ENCODE peak calls at places on chromosomes 3 and 15, in four cellular contexts. One of them, this sample, is unnamed.

GRCh38 chr15:67839358-67839928 is 402 bp downstream of the RNU6-1 start:
- DNase-seq in CD8-positive, alpha-beta T cell: peak; percentile 71
- DNase-seq in NCI-H82: peak; percentile 75
- DNase-seq in activated naive CD8-positive, alpha-beta T cell treated with anti-CD3 and anti-CD28 coated beads, Interleukin-2, amount 50 U/mL, for 24 hours: no peak
- DNase-seq in this sample: peak; percentile 72

GRCh38 chr15:33860749-33861148 is 107.5 kb upstream of the CHRM5 start:
- DNase-seq in NCI-H82: no peak
- DNase-seq in activated naive CD8-positive, alpha-beta T cell treated with anti-CD3 and anti-CD28 coated beads, Interleukin-2, amount 50 U/mL, for 24 hours: no peak
- DNase-seq in CD8-positive, alpha-beta T cell: no peak
- DNase-seq in this sample: no peak

GRCh38 chr3:70180664-70181063 is 131.8 kb downstream of the MDFIC2 start:
- DNase-seq in NCI-H82: no peak
- DNase-seq in activated naive CD8-positive, alpha-beta T cell treated with anti-CD3 and anti-CD28 coated beads, Interleukin-2, amount 50 U/mL, for 24 hours: no peak
- DNase-seq in CD8-positive, alpha-beta T cell: no peak
- DNase-seq in this sample: no peak

GRCh38 chr3:22901684-22902083 is 301.4 kb upstream of the UBE2E2 start:
- DNase-seq in NCI-H82: no peak
- DNase-seq in activated naive CD8-positive, alpha-beta T cell treated with anti-CD3 and anti-CD28 coated beads, Interleukin-2, amount 50 U/mL, for 24 hours: no peak
- DNase-seq in CD8-positive, alpha-beta T cell: no peak
- DNase-seq in this sample: no peak

GRCh38 chr3:86951343-86951742 is 39.6 kb downstream of the VGLL3 start:
- DNase-seq in CD8-positive, alpha-beta T cell: no peak
- DNase-seq in NCI-H82: no peak
- DNase-seq in activated naive CD8-positive, alpha-beta T cell treated with anti-CD3 and anti-CD28 coated beads, Interleukin-2, amount 50 U/mL, for 24 hours: no peak
- DNase-seq in this sample: peak; percentile 3

GRCh38 chr3:156171517-156172267 is 51.3 kb downstream of the KCNAB1 start:
- DNase-seq in activated naive CD8-positive, alpha-beta T cell treated with anti-CD3 and anti-CD28 coated beads, Interleukin-2, amount 50 U/mL, for 24 hours: no peak
- DNase-seq in CD8-positive, alpha-beta T cell: no peak
- DNase-seq in NCI-H82: peak; percentile 11
- DNase-seq in this sample: peak; percentile 37

GRCh38 chr3:27224197-27224596 is 145.0 kb downstream of the NEK10 start:
- DNase-seq in CD8-positive, alpha-beta T cell: no peak
- DNase-seq in NCI-H82: no peak
- DNase-seq in activated naive CD8-positive, alpha-beta T cell treated with anti-CD3 and anti-CD28 coated beads, Interleukin-2, amount 50 U/mL, for 24 hours: no peak
- DNase-seq in this sample: no peak

GRCh38 chr3:29757054-29757777 is 476.3 kb downstream of the RBMS3 start:
- DNase-seq in CD8-positive, alpha-beta T cell: no peak
- DNase-seq in NCI-H82: no peak
- DNase-seq in activated naive CD8-positive, alpha-beta T cell treated with anti-CD3 and anti-CD28 coated beads, Interleukin-2, amount 50 U/mL, for 24 hours: no peak
- DNase-seq in this sample: peak; percentile 59

GRCh38 chr3:101091489-101091888 is 98.3 kb upstream of the ABI3BP start:
- DNase-seq in NCI-H82: peak; percentile 40
- DNase-seq in activated naive CD8-positive, alpha-beta T cell treated with anti-CD3 and anti-CD28 coated beads, Interleukin-2, amount 50 U/mL, for 24 hours: no peak
- DNase-seq in CD8-positive, alpha-beta T cell: no peak
- DNase-seq in this sample: no peak

GRCh38 chr3:142445816-142446254 is 2.0 kb downstream of the XRN1 start:
- DNase-seq in activated naive CD8-positive, alpha-beta T cell treated with anti-CD3 and anti-CD28 coated beads, Interleukin-2, amount 50 U/mL, for 24 hours: peak; percentile 16
- DNase-seq in CD8-positive, alpha-beta T cell: no peak
- DNase-seq in NCI-H82: no peak
- DNase-seq in this sample: no peak

GRCh38 chr15:61715082-61715481 is 345.2 kb downstream of the VPS13C start:
- DNase-seq in CD8-positive, alpha-beta T cell: no peak
- DNase-seq in NCI-H82: peak; percentile 18
- DNase-seq in activated naive CD8-positive, alpha-beta T cell treated with anti-CD3 and anti-CD28 coated beads, Interleukin-2, amount 50 U/mL, for 24 hours: no peak
- DNase-seq in this sample: peak; percentile 4

GRCh38 chr3:111730143-111730542 is 128.9 kb upstream of the PHLDB2 start:
- DNase-seq in activated naive CD8-positive, alpha-beta T cell treated with anti-CD3 and anti-CD28 coated beads, Interleukin-2, amount 50 U/mL, for 24 hours: no peak
- DNase-seq in NCI-H82: no peak
- DNase-seq in CD8-positive, alpha-beta T cell: no peak
- DNase-seq in this sample: no peak

GRCh38 chr3:129593595-129594339 is 12.7 kb downstream of the PLXND1 start:
- DNase-seq in activated naive CD8-positive, alpha-beta T cell treated with anti-CD3 and anti-CD28 coated beads, Interleukin-2, amount 50 U/mL, for 24 hours: peak; percentile 74
- DNase-seq in NCI-H82: peak; percentile 52
- DNase-seq in CD8-positive, alpha-beta T cell: peak; percentile 83
- DNase-seq in this sample: peak; percentile 96

GRCh38 chr3:121592856-121593702 is at the start of gene FBXO40:
- DNase-seq in CD8-positive, alpha-beta T cell: no peak
- DNase-seq in NCI-H82: peak; percentile 88
- DNase-seq in activated naive CD8-positive, alpha-beta T cell treated with anti-CD3 and anti-CD28 coated beads, Interleukin-2, amount 50 U/mL, for 24 hours: no peak
- DNase-seq in this sample: peak; percentile 65

GRCh38 chr15:36371509-36371908 is 207.9 kb upstream of the CDIN1 start:
- DNase-seq in activated naive CD8-positive, alpha-beta T cell treated with anti-CD3 and anti-CD28 coated beads, Interleukin-2, amount 50 U/mL, for 24 hours: no peak
- DNase-seq in CD8-positive, alpha-beta T cell: no peak
- DNase-seq in NCI-H82: no peak
- DNase-seq in this sample: no peak

GRCh38 chr3:59818033-59818936 is 768.5 kb upstream of the CFAP20DC start:
- DNase-seq in NCI-H82: no peak
- DNase-seq in CD8-positive, alpha-beta T cell: no peak
- DNase-seq in activated naive CD8-positive, alpha-beta T cell treated with anti-CD3 and anti-CD28 coated beads, Interleukin-2, amount 50 U/mL, for 24 hours: no peak
- DNase-seq in this sample: peak; percentile 67

GRCh38 chr3:145903472-145904013 is 257.4 kb downstream of the PLOD2 start:
- DNase-seq in CD8-positive, alpha-beta T cell: no peak
- DNase-seq in activated naive CD8-positive, alpha-beta T cell treated with anti-CD3 and anti-CD28 coated beads, Interleukin-2, amount 50 U/mL, for 24 hours: no peak
- DNase-seq in NCI-H82: no peak
- DNase-seq in this sample: peak; percentile 76

GRCh38 chr3:51637941-51638471 is 33.0 kb upstream of the TEX264 start:
- DNase-seq in NCI-H82: peak; percentile 70
- DNase-seq in activated naive CD8-positive, alpha-beta T cell treated with anti-CD3 and anti-CD28 coated beads, Interleukin-2, amount 50 U/mL, for 24 hours: peak; percentile 17
- DNase-seq in CD8-positive, alpha-beta T cell: no peak
- DNase-seq in this sample: peak; percentile 67

GRCh38 chr15:31262901-31263671 is 63.5 kb upstream of the KLF13 start:
- DNase-seq in CD8-positive, alpha-beta T cell: peak; percentile 54
- DNase-seq in activated naive CD8-positive, alpha-beta T cell treated with anti-CD3 and anti-CD28 coated beads, Interleukin-2, amount 50 U/mL, for 24 hours: no peak
- DNase-seq in NCI-H82: no peak
- DNase-seq in this sample: peak; percentile 60

GRCh38 chr3:99504258-99504657 is 134.1 kb upstream of the COL8A1 start:
- DNase-seq in CD8-positive, alpha-beta T cell: no peak
- DNase-seq in activated naive CD8-positive, alpha-beta T cell treated with anti-CD3 and anti-CD28 coated beads, Interleukin-2, amount 50 U/mL, for 24 hours: no peak
- DNase-seq in NCI-H82: no peak
- DNase-seq in this sample: no peak